ENCODE peak calls at places on chromosomes 3 and 15, in seven cellular contexts. C is activated T-helper 1 cell treated with Interleukin-2 at 50 U/mL for 16 hours; O is breast epithelium; Z is fibroblast of gingiva; T is stimulated activated CD8-positive, alpha-beta memory T cell treated with anti-CD3 and anti-CD28 coated beads, Interleukin-2, amount 100 ng/mL, for 48 hours; M is WTC11; S is amniotic stem cell. R is an unnamed sample.

GRCh38 chr3:117019082-117019713 is 309.6 kb downstream of the TUSC7 start:
- DNase-seq in S (peak; percentile 67), C (no peak), Z (peak; percentile 56), T (no peak), M (peak; percentile 70), O (peak; percentile 26), R (no peak)

GRCh38 chr3:194145702-194146101 is 9.8 kb downstream of the HES1 start:
- DNase-seq in Z (no peak), S (no peak), T (no peak), O (no peak), C (no peak), M (no peak), R (no peak)

GRCh38 chr3:109331692-109332091 is 5.7 kb downstream of the DPPA4 start:
- DNase-seq in Z (no peak), T (no peak), M (no peak), S (no peak), C (no peak), O (no peak), R (no peak)

GRCh38 chr15:28094732-28095521 is 4.2 kb downstream of the OCA2 start:
- DNase-seq in O (no peak), T (no peak), M (peak; percentile 44), C (no peak), S (no peak), Z (no peak), R (peak; percentile 16)

GRCh38 chr3:108127301-108127988 is 36.6 kb upstream of the CD47 start:
- DNase-seq in C (peak; percentile 58), Z (no peak), S (no peak), M (no peak), O (no peak), T (peak; percentile 30), R (no peak)

GRCh38 chr3:129626744-129627349 is 20.4 kb upstream of the PLXND1 start:
- DNase-seq in C (peak; percentile 56), S (no peak), T (peak; percentile 79), Z (peak; percentile 89), O (peak; percentile 64), M (peak; percentile 87), R (peak; percentile 12)

GRCh38 chr3:128488995-128489859 is 3.8 kb downstream of the GATA2 start:
- DNase-seq in T (no peak), S (no peak), Z (no peak), O (no peak), C (no peak), M (peak; percentile 56), R (no peak)

GRCh38 chr15:93515256-93516044 is 426.4 kb upstream of the RGMA start:
- DNase-seq in C (no peak), O (no peak), M (no peak), Z (no peak), T (no peak), S (no peak), R (no peak)

GRCh38 chr3:20141306-20141705 is 44.7 kb downstream of the SGO1 start:
- DNase-seq in M (no peak), O (no peak), Z (no peak), C (no peak), S (no peak), T (no peak), R (no peak)

GRCh38 chr15:22780267-22780666 is 6.2 kb upstream of the NIPA1 start:
- DNase-seq in C (no peak), M (no peak), T (no peak), S (no peak), Z (no peak), O (no peak), R (no peak)

GRCh38 chr3:100717637-100718487 is 8.6 kb downstream of the TFG start:
- DNase-seq in C (no peak), O (no peak), M (no peak), S (no peak), T (no peak), Z (no peak), R (no peak)

GRCh38 chr15:63042879-63043340 is 363 bp downstream of the TPM1 start:
- DNase-seq in T (no peak), C (no peak), M (no peak), O (no peak), S (no peak), Z (no peak), R (no peak)

GRCh38 chr15:83999396-84000120 is 236.0 kb upstream of the GOLGA6L4 start:
- DNase-seq in T (no peak), M (no peak), S (no peak), C (no peak), O (no peak), Z (no peak), R (no peak)

GRCh38 chr15:80436511-80437307 is 32.5 kb downstream of the ARNT2 start:
- DNase-seq in M (no peak), S (no peak), T (no peak), C (no peak), Z (no peak), O (no peak), R (no peak)

GRCh38 chr3:65811050-65811766 is 227.5 kb downstream of the MAGI1 start:
- DNase-seq in S (no peak), C (no peak), T (no peak), O (no peak), M (no peak), Z (no peak), R (no peak)

GRCh38 chr15:71677766-71678165 is 132.6 kb upstream of the NR2E3 start:
- DNase-seq in C (no peak), T (no peak), M (no peak), S (no peak), O (no peak), Z (no peak), R (no peak)

GRCh38 chr3:139797724-139798343 is 120.1 kb upstream of the NMNAT3 start:
- DNase-seq in O (no peak), S (no peak), M (peak; percentile 69), T (peak; percentile 3), C (no peak), Z (peak; percentile 17), R (no peak)

GRCh38 chr15:73325191-73325980 is 43.4 kb downstream of the HCN4 start:
- DNase-seq in C (no peak), T (no peak), M (peak; percentile 41), S (no peak), Z (no peak), O (no peak), R (no peak)

GRCh38 chr3:183227586-183227985 is 25.5 kb upstream of the B3GNT5 start:
- DNase-seq in O (no peak), S (no peak), T (no peak), Z (no peak), M (no peak), C (no peak), R (no peak)

GRCh38 chr3:170563712-170564423 is 22.0 kb downstream of the SLC7A14 start:
- DNase-seq in C (no peak), M (no peak), Z (peak; percentile 26), S (no peak), T (no peak), O (no peak), R (no peak)

GRCh38 chr3:143586565-143586964 is 261.7 kb downstream of the SLC9A9 start:
- DNase-seq in Z (peak; percentile 72), M (no peak), O (peak; percentile 41), S (no peak), C (no peak), T (no peak), R (no peak)

GRCh38 chr3:184944221-184944620 is 132.3 kb downstream of the VPS8 start:
- DNase-seq in O (no peak), S (no peak), T (no peak), Z (no peak), M (no peak), C (no peak), R (no peak)

GRCh38 chr3:177673105-177673804 is 476.0 kb upstream of the TBL1XR1 start:
- DNase-seq in M (no peak), C (no peak), Z (peak; percentile 99), O (no peak), S (peak; percentile 93), T (no peak), R (no peak)

GRCh38 chr15:37252530-37252929 is 152.2 kb upstream of the MEIS2 start:
- DNase-seq in T (no peak), Z (no peak), S (no peak), O (no peak), C (no peak), M (no peak), R (no peak)

GRCh38 chr3:151478376-151478702 is 17.5 kb upstream of the IGSF10 start:
- DNase-seq in Z (peak; percentile 27), O (no peak), S (no peak), C (no peak), T (no peak), M (no peak), R (no peak)

GRCh38 chr3:190301591-190301990 is 20.7 kb downstream of the CLDN1 start:
- DNase-seq in T (no peak), S (no peak), Z (no peak), C (no peak), M (no peak), O (no peak), R (no peak)

GRCh38 chr3:115671761-115672455 is 48.6 kb downstream of the GAP43 start:
- DNase-seq in C (no peak), M (no peak), T (no peak), S (no peak), Z (peak; percentile 10), O (no peak), R (no peak)

GRCh38 chr3:114899186-114899931 is 247.7 kb downstream of the ZBTB20 start:
- DNase-seq in M (no peak), T (no peak), O (peak; percentile 24), Z (no peak), S (no peak), C (no peak), R (no peak)

GRCh38 chr15:39188314-39188713 is 392.6 kb upstream of the THBS1 start:
- DNase-seq in C (no peak), T (no peak), O (no peak), M (no peak), S (no peak), Z (no peak), R (no peak)

GRCh38 chr3:110614181-110614580 is 457.4 kb upstream of the NECTIN3 start:
- DNase-seq in C (no peak), T (no peak), Z (no peak), S (no peak), O (no peak), M (no peak), R (no peak)

GRCh38 chr3:40780341-40780800 is 255.6 kb downstream of the ZNF621 start:
- DNase-seq in C (no peak), O (peak; percentile 94), S (no peak), T (no peak), M (no peak), Z (peak; percentile 19), R (no peak)

GRCh38 chr3:110576962-110577361 is 494.7 kb upstream of the NECTIN3 start:
- DNase-seq in Z (peak; percentile 97), C (no peak), M (peak; percentile 32), S (peak; percentile 81), T (no peak), O (no peak), R (no peak)

GRCh38 chr3:36540898-36541518 is 160.7 kb downstream of the STAC start:
- DNase-seq in O (no peak), Z (peak; percentile 41), M (peak; percentile 58), S (peak; percentile 19), C (no peak), T (no peak), R (no peak)

GRCh38 chr3:172591876-172592771 is 68.9 kb upstream of the TNFSF10 start:
- DNase-seq in Z (no peak), O (no peak), M (no peak), S (no peak), C (peak; percentile 35), T (peak; percentile 81), R (peak; percentile 17)

GRCh38 chr3:17412950-17413530 is 329.4 kb downstream of the TBC1D5 start:
- DNase-seq in Z (peak; percentile 38), T (no peak), C (no peak), M (no peak), O (no peak), S (peak; percentile 27), R (no peak)

GRCh38 chr15:45548753-45549520 is 26.4 kb upstream of the SLC30A4 start:
- DNase-seq in O (no peak), S (no peak), M (no peak), Z (peak; percentile 48), C (no peak), T (no peak), R (no peak)

GRCh38 chr3:52356126-52356525 is 40.0 kb downstream of the DNAH1 start:
- DNase-seq in M (no peak), T (no peak), Z (no peak), S (no peak), O (no peak), C (no peak), R (no peak)

GRCh38 chr3:55484191-55484644 is 2.9 kb downstream of the WNT5A start:
- DNase-seq in S (no peak), M (peak; percentile 53), Z (peak; percentile 27), C (no peak), T (no peak), O (no peak), R (no peak)